ENCODE peak calls at places on chromosome 1, in four cellular contexts. S is activated CD4-positive, alpha-beta T cell treated with anti-CD3 and anti-CD28 coated beads for 4 hours; Q is lower lobe of right lung; H is progenitor cell of endocrine pancreas. L is an unnamed sample.

GRCh38 chr1:111270781-111271463 is 19.7 kb upstream of the CHIA start:
- DNase-seq in S (no peak), Q (no peak), H (no peak), L (peak)

GRCh38 chr1:184199036-184199796 is 147.7 kb downstream of the TSEN15 start:
- DNase-seq in S (no peak), H (no peak), Q (no peak), L (no peak)

GRCh38 chr1:84434081-84434755 is 35.9 kb downstream of the DNASE2B start:
- DNase-seq in S (no peak), Q (no peak), H (no peak), L (no peak)

GRCh38 chr1:214446772-214447556 is 104.4 kb downstream of the PTPN14 start:
- DNase-seq in S (no peak), H (peak), Q (no peak), L (no peak)

GRCh38 chr1:44630116-44630515 is 44.2 kb downstream of the TMEM53 start:
- DNase-seq in Q (no peak), S (no peak), H (no peak), L (no peak)

GRCh38 chr1:66624412-66625060 is 90.6 kb downstream of the SGIP1 start:
- DNase-seq in Q (no peak), S (no peak), H (no peak), L (no peak)

GRCh38 chr1:46735708-46736324 is 16.9 kb upstream of the EFCAB14 start:
- DNase-seq in H (peak), S (peak), Q (no peak), L (no peak)

GRCh38 chr1:203453016-203453415 is 22.6 kb upstream of the PRELP start:
- DNase-seq in S (no peak), H (no peak), Q (no peak), L (no peak)

GRCh38 chr1:151175036-151175741 is 592 bp downstream of the TMOD4 start:
- DNase-seq in S (no peak), H (no peak), Q (no peak), L (peak)

GRCh38 chr1:101820080-101820479 is 176.6 kb downstream of the OLFM3 start:
- DNase-seq in S (no peak), Q (no peak), H (peak), L (no peak)

GRCh38 chr1:194295690-194296089 is 1109.3 kb upstream of the B3GALT2 start:
- DNase-seq in S (peak), Q (no peak), H (no peak), L (no peak)

L was measured in left ventricle myocardium superior.